ENCODE peak calls at places on chromosomes 4 and X, in nine cellular contexts. T, V, C, X, Q, L, U, Y and P are unnamed samples.

GRCh38 chrX:103774070-103774642 is 2.5 kb upstream of the PLP1 start:
- DNase-seq in T (no peak), V (no peak), C (no peak), X (no peak), Q (no peak), L (peak), U (no peak), Y (no peak), P (no peak)

GRCh38 chr4:99062120-99062519 is 26.5 kb downstream of the ADH5 start:
- DNase-seq in T (no peak), V (no peak), C (no peak), X (no peak), Q (no peak), L (no peak), U (no peak), Y (no peak), P (no peak)

GRCh38 chr4:86185659-86186058 is 174.2 kb downstream of the MAPK10 start:
- DNase-seq in T (no peak), V (peak), C (no peak), X (no peak), Q (no peak), L (no peak), U (no peak), Y (no peak), P (no peak)

GRCh38 chr4:149176019-149176418 is 639.6 kb downstream of the IQCM start:
- DNase-seq in T (no peak), V (no peak), C (no peak), X (no peak), Q (no peak), L (no peak), U (no peak), Y (peak), P (no peak)

GRCh38 chr4:88705805-88706518 is 8.3 kb upstream of the NAP1L5 start:
- DNase-seq in T (no peak), V (no peak), C (no peak), X (no peak), Q (no peak), L (no peak), U (no peak), Y (no peak), P (no peak)

GRCh38 chr4:145347684-145348083 is 134.0 kb upstream of the SMAD1 start:
- DNase-seq in T (no peak), V (peak), C (no peak), X (no peak), Q (no peak), L (no peak), U (no peak), Y (no peak), P (no peak)

GRCh38 chr4:86967061-86967460 is 32.2 kb downstream of the AFF1 start:
- DNase-seq in T (no peak), V (no peak), C (no peak), X (no peak), Q (no peak), L (peak), U (no peak), Y (no peak), P (no peak)

GRCh38 chr4:145935253-145936141 is 3.1 kb downstream of the ZNF827 start:
- DNase-seq in T (no peak), V (no peak), C (no peak), X (no peak), Q (peak), L (no peak), U (no peak), Y (no peak), P (peak)

GRCh38 chr4:126124817-126125216 is 810.1 kb downstream of the FAT4 start:
- DNase-seq in T (no peak), V (no peak), C (no peak), X (no peak), Q (no peak), L (no peak), U (no peak), Y (no peak), P (no peak)

GRCh38 chrX:97400492-97400891 is 516.8 kb downstream of the RPA4 start:
- DNase-seq in T (no peak), V (no peak), C (no peak), X (no peak), Q (no peak), L (no peak), U (no peak), Y (no peak), P (no peak)

GRCh38 chrX:35340451-35340850 is 397.9 kb downstream of the FAM47B start:
- DNase-seq in T (no peak), V (no peak), C (no peak), X (no peak), Q (no peak), L (no peak), U (no peak), Y (no peak), P (no peak)

GRCh38 chr4:182238355-182238931 is 4.8 kb upstream of the TENM3 start:
- DNase-seq in T (no peak), V (peak), C (no peak), X (no peak), Q (no peak), L (no peak), U (no peak), Y (no peak), P (no peak)

GRCh38 chr4:183541081-183542045 is 36.5 kb downstream of the ING2 start:
- DNase-seq in T (no peak), V (no peak), C (no peak), X (no peak), Q (no peak), L (no peak), U (no peak), Y (no peak), P (no peak)
- TF ChIP-seq CTCF in T (no peak), V (no peak), C (no peak), X (no peak), Q (no peak), L (no peak), U (no peak), Y (no peak), P (no peak)

DNA sequence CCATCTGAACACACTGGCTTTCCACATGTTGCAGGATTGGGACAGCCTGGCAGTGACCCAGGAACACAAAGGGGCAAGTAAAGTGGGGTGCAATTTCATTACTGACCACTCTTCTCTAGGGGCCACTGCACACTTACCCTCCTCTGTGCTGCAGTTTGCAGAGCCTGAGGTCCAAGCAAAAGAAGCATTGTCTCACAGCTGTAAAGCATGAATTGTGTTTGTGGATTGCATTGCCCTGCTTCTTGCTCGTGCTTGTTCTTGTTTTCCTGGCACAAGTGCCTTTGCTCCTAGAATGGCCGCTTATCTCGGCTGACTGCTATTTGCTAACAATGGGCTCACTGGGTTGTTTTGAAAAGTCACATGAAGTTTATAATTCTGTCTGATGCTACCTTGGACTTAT is 209.1 kb upstream of the JADE1 start:
- DNase-seq in T (peak), V (no peak), C (no peak), X (no peak), Q (no peak), L (no peak), U (no peak), Y (no peak), P (no peak)
- TF ChIP-seq CTCF in T (peak), V (peak), C (no peak), X (no peak), Q (no peak), L (no peak), U (peak), Y (no peak), P (peak)

DNA sequence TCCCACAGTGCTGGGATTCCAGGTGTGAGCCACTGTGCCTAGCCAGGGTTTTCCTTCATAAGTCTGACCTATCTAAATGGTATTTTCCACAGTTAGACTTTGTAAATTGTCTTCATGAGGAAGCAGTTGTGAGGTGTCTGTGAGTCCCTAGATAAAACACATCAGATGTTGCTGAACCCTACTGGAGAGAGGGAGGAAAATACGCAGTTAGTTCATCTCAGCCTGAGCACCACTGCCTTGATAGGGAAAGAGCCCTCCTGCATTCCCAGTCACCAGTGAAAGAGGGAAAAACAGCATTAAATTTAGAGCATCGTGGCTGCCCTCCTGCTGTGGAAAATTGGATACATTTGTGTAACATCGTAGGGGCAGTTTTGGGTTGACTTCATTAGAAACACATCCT is 31.7 kb upstream of the CLDN34 start:
- DNase-seq in T (no peak), V (no peak), C (no peak), X (no peak), Q (no peak), L (no peak), U (no peak), Y (no peak), P (no peak)
- TF ChIP-seq CTCF in T (no peak), V (no peak), C (no peak), X (no peak), Q (no peak), L (no peak), U (no peak), Y (no peak), P (no peak)

GRCh38 chr4:103994059-103994458 is 274.3 kb upstream of the TACR3 start:
- DNase-seq in T (no peak), V (no peak), C (no peak), X (no peak), Q (no peak), L (peak), U (no peak), Y (no peak), P (no peak)
- TF ChIP-seq CTCF in T (peak), V (no peak), C (no peak), X (no peak), Q (no peak), L (no peak), U (peak), Y (no peak), P (peak)

GRCh38 chrX:40056420-40056819 is 41.3 kb downstream of the BCOR start:
- DNase-seq in T (no peak), V (no peak), C (no peak), X (no peak), Q (no peak), L (no peak), U (no peak), Y (no peak), P (no peak)

GRCh38 chrX:40058719-40059118 is 39.0 kb downstream of the BCOR start:
- DNase-seq in T (no peak), V (no peak), C (no peak), X (no peak), Q (no peak), L (no peak), U (no peak), Y (no peak), P (peak)

GRCh38 chrX:40055495-40055894 is 42.3 kb downstream of the BCOR start:
- DNase-seq in T (no peak), V (peak), C (no peak), X (no peak), Q (no peak), L (no peak), U (no peak), Y (no peak), P (no peak)

GRCh38 chrX:40054793-40055192 is 43.0 kb downstream of the BCOR start:
- DNase-seq in T (no peak), V (no peak), C (no peak), X (no peak), Q (no peak), L (no peak), U (no peak), Y (no peak), P (no peak)

GRCh38 chrX:40057405-40057804 is 40.4 kb downstream of the BCOR start:
- DNase-seq in T (no peak), V (no peak), C (no peak), X (no peak), Q (no peak), L (no peak), U (no peak), Y (no peak), P (no peak)
- TF ChIP-seq CTCF in T (no peak), V (peak), C (no peak), X (no peak), Q (no peak), L (peak), U (no peak), Y (no peak), P (no peak)

GRCh38 chrX:94831364-94831763 is 1157.4 kb downstream of the FAM133A start:
- DNase-seq in T (no peak), V (no peak), C (no peak), X (no peak), Q (no peak), L (peak), U (no peak), Y (no peak), P (no peak)
- TF ChIP-seq CTCF in T (peak), V (no peak), C (no peak), X (peak), Q (no peak), L (no peak), U (peak), Y (no peak), P (peak)

GRCh38 chr4:1354136-1354982 is 7.4 kb downstream of the UVSSA start:
- DNase-seq in T (no peak), V (no peak), C (no peak), X (no peak), Q (no peak), L (peak), U (no peak), Y (no peak), P (no peak)
- TF ChIP-seq CTCF in T (no peak), V (no peak), C (no peak), X (no peak), Q (no peak), L (peak), U (no peak), Y (no peak), P (no peak)

GRCh38 chr4:39406763-39407583 is at the start of gene KLB:
- DNase-seq in T (no peak), V (no peak), C (no peak), X (no peak), Q (no peak), L (no peak), U (no peak), Y (no peak), P (no peak)

GRCh38 chr4:39415678-39416283 is 9.1 kb downstream of the KLB start:
- DNase-seq in T (no peak), V (no peak), C (no peak), X (no peak), Q (no peak), L (no peak), U (no peak), Y (no peak), P (no peak)

GRCh38 chr4:39407584-39407885 is 805 bp downstream of the KLB start:
- DNase-seq in T (no peak), V (no peak), C (no peak), X (no peak), Q (no peak), L (no peak), U (no peak), Y (no peak), P (no peak)

DNA sequence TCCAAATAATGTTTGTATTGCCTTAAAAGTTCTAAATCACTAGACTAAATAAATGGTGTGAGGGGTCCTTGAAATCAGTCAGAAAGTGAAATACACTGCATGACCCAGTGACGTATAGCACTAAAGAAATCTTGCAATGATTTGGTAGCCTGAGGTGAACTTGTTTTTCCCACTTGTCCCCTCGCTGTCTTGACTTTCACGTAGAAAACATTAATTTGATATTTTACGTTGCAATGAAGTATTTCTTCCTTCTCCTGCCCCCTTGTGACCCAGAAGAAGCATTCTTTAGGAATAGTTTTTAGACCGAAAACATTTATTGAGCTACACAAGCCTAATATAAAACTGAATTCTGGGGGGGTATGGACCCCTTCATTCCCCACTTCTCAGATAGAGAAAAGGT is 3.7 kb downstream of the KLB start:
- DNase-seq in T (no peak), V (no peak), C (no peak), X (no peak), Q (no peak), L (no peak), U (no peak), Y (no peak), P (no peak)
- TF ChIP-seq CTCF in T (peak), V (peak), C (peak), X (no peak), Q (no peak), L (no peak), U (peak), Y (no peak), P (no peak)